ENCODE peak calls at places on chromosome 5, in six cellular contexts. Z is SJSA1, B is stomach, D is germinal center, S is ELR, F is aorta. R is an unnamed sample.

GRCh38 chr5:178279723-178280438 is 47.3 kb upstream of the PHYKPL start:
- DNase-seq in Z (peak), B (peak), D (peak), S (peak), F (peak), R (peak)

GRCh38 chr5:32753765-32754164 is 42.6 kb downstream of the NPR3 start:
- DNase-seq in B (no peak), F (no peak), S (peak), Z (no peak), D (no peak), R (peak)

GRCh38 chr5:165227515-165227914 is 1722.1 kb downstream of the MAT2B start:
- DNase-seq in B (peak), F (no peak), S (no peak), Z (no peak), D (no peak), R (no peak)

GRCh38 chr5:59506285-59506877 is 387.1 kb downstream of the PDE4D start:
- DNase-seq in F (no peak), D (no peak), B (no peak), S (peak), Z (no peak), R (peak)

GRCh38 chr5:154296525-154297159 is 106.1 kb downstream of the GALNT10 start:
- DNase-seq in F (no peak), D (no peak), Z (peak), S (no peak), B (peak), R (no peak)

GRCh38 chr5:4212981-4213819 is 617.6 kb downstream of the IRX1 start:
- DNase-seq in S (no peak), F (no peak), D (no peak), B (no peak), Z (no peak), R (no peak)

GRCh38 chr5:446864-447263 is 3.9 kb downstream of the EXOC3 start:
- DNase-seq in D (peak), Z (peak), B (no peak), F (peak), S (peak), R (peak)

GRCh38 chr5:17398439-17398838 is 99.6 kb upstream of the TAF11L2 start:
- DNase-seq in F (no peak), B (no peak), Z (peak), D (no peak), S (peak), R (peak)

GRCh38 chr5:74579215-74579614 is 61.3 kb downstream of the ENC1 start:
- DNase-seq in B (no peak), S (no peak), D (no peak), F (no peak), Z (no peak), R (no peak)

GRCh38 chr5:35338169-35338476 is 107.8 kb upstream of the PRLR start:
- DNase-seq in D (no peak), B (no peak), S (no peak), F (no peak), Z (no peak), R (no peak)

GRCh38 chr5:154087260-154087659 is 48.5 kb downstream of the MFAP3 start:
- DNase-seq in F (no peak), Z (peak), S (peak), B (no peak), D (no peak), R (peak)

GRCh38 chr5:176530983-176531901 is 6.0 kb downstream of the RNF44 start:
- DNase-seq in S (peak), B (no peak), D (no peak), Z (peak), F (peak), R (peak)

GRCh38 chr5:132011561-132012384 is at the start of gene ACSL6:
- DNase-seq in F (peak), S (no peak), Z (peak), D (peak), B (peak), R (no peak)

GRCh38 chr5:27124590-27124989 is 86.2 kb upstream of the CDH9 start:
- DNase-seq in F (no peak), Z (no peak), D (no peak), B (no peak), S (peak), R (peak)